ENCODE peak calls at places on chromosome 1, in four cellular contexts. M is HCT116, L is hepatocyte, A is iris pigment epithelial cell. X is an unnamed sample.

GRCh38 chr1:23196627-23197328 is 20.5 kb downstream of the HTR1D start:
- DNase-seq in M (peak), L (peak), A (peak), X (peak)

GRCh38 chr1:197521118-197521739 is 253.2 kb downstream of the CRB1 start:
- DNase-seq in M (peak), L (peak), A (peak), X (peak)

GRCh38 chr1:25579947-25580309 is 36.5 kb downstream of the LDLRAP1 start:
- DNase-seq in M (no peak), L (no peak), A (no peak), X (no peak)

GRCh38 chr1:38117444-38117887 is 70.9 kb upstream of the POU3F1 start:
- DNase-seq in M (no peak), L (no peak), A (no peak), X (no peak)

GRCh38 chr1:74091371-74091770 is 106.6 kb downstream of the LRRIQ3 start:
- DNase-seq in M (no peak), L (no peak), A (no peak), X (no peak)

GRCh38 chr1:211469938-211470529 is 21.9 kb downstream of the RD3 start:
- DNase-seq in M (peak), L (peak), A (peak), X (peak)

GRCh38 chr1:150235436-150235851 is 468 bp downstream of the ANP32E start:
- DNase-seq in M (no peak), L (peak), A (peak), X (no peak)

GRCh38 chr1:2894381-2895041 is 93.0 kb upstream of the TTC34 start:
- DNase-seq in M (no peak), L (no peak), A (no peak), X (no peak)

GRCh38 chr1:115179397-115179835 is 90.1 kb upstream of the TSPAN2 start:
- DNase-seq in M (peak), L (peak), A (peak), X (peak)

GRCh38 chr1:28926629-28927441 is 12.5 kb downstream of the EPB41 start:
- DNase-seq in M (no peak), L (no peak), A (peak), X (peak)

GRCh38 chr1:119367332-119368124 is 1.1 kb upstream of the HAO2 start:
- DNase-seq in M (peak), L (peak), A (peak), X (no peak)

GRCh38 chr1:89169166-89169565 is 6.6 kb downstream of the GBP7 start:
- DNase-seq in M (no peak), L (no peak), A (no peak), X (no peak)

X was measured in LoVo.